ENCODE peak calls at places on chromosomes 11 and 22, in seven cellular contexts. Y, Q, X, H, A, M and O are unnamed samples.

GRCh38 chr11:73950869-73951710 is at the start of gene DNAJB13:
- DNase-seq in Y (peak), Q (no peak), X (peak), H (peak), A (peak), M (no peak), O (peak)

GRCh38 chr11:40170076-40170475 is 1289.4 kb downstream of the LRRC4C start:
- DNase-seq in Y (no peak), Q (no peak), X (no peak), H (no peak), A (no peak), M (no peak), O (peak)

GRCh38 chr11:63613517-63614135 is 607 bp downstream of the PLAAT3 start:
- DNase-seq in Y (peak), Q (no peak), X (peak), H (peak), A (no peak), M (peak), O (no peak)

GRCh38 chr11:45927332-45927683 is 4.9 kb downstream of the LARGE2 start:
- DNase-seq in Y (no peak), Q (no peak), X (no peak), H (no peak), A (no peak), M (no peak), O (no peak)

GRCh38 chr11:83033367-83033766 is 38.3 kb downstream of the RAB30 start:
- DNase-seq in Y (no peak), Q (no peak), X (no peak), H (no peak), A (no peak), M (no peak), O (no peak)

GRCh38 chr22:30234786-30235470 is 11.6 kb downstream of the LIF start:
- DNase-seq in Y (peak), Q (no peak), X (peak), H (peak), A (peak), M (no peak), O (no peak)

GRCh38 chr11:83088965-83089364 is 17.3 kb upstream of the RAB30 start:
- DNase-seq in Y (no peak), Q (no peak), X (no peak), H (peak), A (no peak), M (no peak), O (no peak)

GRCh38 chr22:50141891-50142363 is 28.6 kb upstream of the PANX2 start:
- DNase-seq in Y (no peak), Q (peak), X (no peak), H (peak), A (peak), M (no peak), O (no peak)

GRCh38 chr22:45284705-45285305 is at the start of gene UPK3A:
- DNase-seq in Y (no peak), Q (no peak), X (peak), H (peak), A (no peak), M (peak), O (no peak)

GRCh38 chr11:64415286-64415685 is 56.3 kb downstream of the RPS6KA4 start:
- DNase-seq in Y (no peak), Q (no peak), X (no peak), H (no peak), A (peak), M (no peak), O (no peak)

GRCh38 chr22:17368727-17369552 is at the start of gene CECR2:
- DNase-seq in Y (no peak), Q (no peak), X (peak), H (peak), A (peak), M (no peak), O (no peak)

GRCh38 chr11:47986742-47987141 is 6.4 kb downstream of the PTPRJ start:
- DNase-seq in Y (no peak), Q (no peak), X (no peak), H (no peak), A (no peak), M (no peak), O (no peak)

GRCh38 chr22:22799561-22799960 is 88.1 kb upstream of the IGLL5 start:
- DNase-seq in Y (no peak), Q (no peak), X (no peak), H (no peak), A (no peak), M (no peak), O (no peak)

GRCh38 chr11:130042093-130042591 is 27.6 kb upstream of the APLP2 start:
- DNase-seq in Y (peak), Q (no peak), X (no peak), H (no peak), A (peak), M (no peak), O (peak)

GRCh38 chr11:106397787-106398355 is 320.4 kb downstream of the AASDHPPT start:
- DNase-seq in Y (peak), Q (no peak), X (no peak), H (no peak), A (peak), M (no peak), O (no peak)

GRCh38 chr11:68690671-68691401 is 6.5 kb downstream of the GAL start:
- DNase-seq in Y (no peak), Q (no peak), X (no peak), H (no peak), A (no peak), M (no peak), O (peak)

GRCh38 chr11:8832571-8833260 is 78.3 kb upstream of the AKIP1 start:
- DNase-seq in Y (peak), Q (no peak), X (no peak), H (peak), A (peak), M (no peak), O (peak)

GRCh38 chr11:73372371-73372993 is 3.7 kb upstream of the RELT start:
- DNase-seq in Y (peak), Q (no peak), X (no peak), H (peak), A (no peak), M (no peak), O (peak)

GRCh38 chr11:63504054-63504453 is 1.8 kb upstream of the LGALS12 start:
- DNase-seq in Y (no peak), Q (no peak), X (no peak), H (peak), A (no peak), M (no peak), O (no peak)

GRCh38 chr11:57515332-57516060 is at the start of gene SLC43A1:
- DNase-seq in Y (peak), Q (peak), X (peak), H (no peak), A (peak), M (no peak), O (peak)

GRCh38 chr11:109439684-109440083 is 17.7 kb downstream of the C11orf87 start:
- DNase-seq in Y (no peak), Q (no peak), X (no peak), H (no peak), A (no peak), M (no peak), O (no peak)

GRCh38 chr11:124482362-124483147 is 37.1 kb upstream of the OR8B8 start:
- DNase-seq in Y (peak), Q (no peak), X (no peak), H (peak), A (peak), M (no peak), O (peak)

GRCh38 chr11:32918427-32918826 is 25.8 kb downstream of the QSER1 start:
- DNase-seq in Y (no peak), Q (no peak), X (no peak), H (peak), A (no peak), M (no peak), O (no peak)

GRCh38 chr22:48575567-48576332 is 1251.9 kb downstream of the BRD1 start:
- DNase-seq in Y (no peak), Q (no peak), X (no peak), H (no peak), A (no peak), M (no peak), O (no peak)

GRCh38 chr22:47161631-47162030 is 399.2 kb downstream of the TBC1D22A start:
- DNase-seq in Y (no peak), Q (no peak), X (peak), H (no peak), A (no peak), M (no peak), O (no peak)

GRCh38 chr11:74633406-74634393 is 41.3 kb downstream of the POLD3 start:
- DNase-seq in Y (no peak), Q (no peak), X (no peak), H (no peak), A (no peak), M (no peak), O (no peak)

GRCh38 chr11:3022982-3023381 is 30.9 kb upstream of the NAP1L4 start:
- DNase-seq in Y (peak), Q (no peak), X (no peak), H (peak), A (peak), M (no peak), O (peak)

GRCh38 chr11:43222215-43222614 is 89.6 kb upstream of the API5 start:
- DNase-seq in Y (no peak), Q (no peak), X (no peak), H (peak), A (no peak), M (no peak), O (no peak)

GRCh38 chr11:77093056-77093891 is 9.4 kb upstream of the OMP start:
- DNase-seq in Y (no peak), Q (no peak), X (peak), H (no peak), A (no peak), M (no peak), O (no peak)